ENCODE peak calls at places on chromosomes 1 and 21, in nine cellular contexts. T is heart right ventricle; M is HFF-Myc; N is GM12865; L is PC-3; J is HFFc6; G is CD8-positive, alpha-beta T cell; Z is choroid plexus epithelial cell; W is neural progenitor cell. P is an unnamed sample.

GRCh38 chr1:204390731-204391466 is 20.7 kb downstream of the PPP1R15B start:
- DNase-seq in N (no peak), L (no peak), J (no peak), T (no peak), G (no peak), M (no peak), W (no peak), Z (peak), P (no peak)

GRCh38 chr1:111654839-111655238 is 35.2 kb downstream of the RAP1A start:
- DNase-seq in N (peak), J (no peak), M (no peak), T (no peak), L (no peak), G (no peak), W (no peak), Z (no peak), P (no peak)

GRCh38 chr21:26105819-26106218 is 64.8 kb downstream of the APP start:
- DNase-seq in T (no peak), L (no peak), N (no peak), J (no peak), W (no peak), Z (no peak), M (no peak), G (no peak), P (no peak)

GRCh38 chr1:155254714-155255242 is 505 bp downstream of the ENTREP3 start:
- DNase-seq in M (no peak), T (no peak), N (no peak), W (peak), Z (no peak), G (no peak), L (peak), J (no peak), P (no peak)

GRCh38 chr1:240462766-240463410 is 149.1 kb downstream of the GREM2 start:
- DNase-seq in L (no peak), M (no peak), G (no peak), Z (peak), N (no peak), T (no peak), W (no peak), J (no peak), P (no peak)

GRCh38 chr1:224615861-224616760 is at the start of gene CNIH3:
- DNase-seq in Z (peak), G (peak), M (peak), W (peak), L (peak), T (no peak), J (peak), N (no peak), P (no peak)

GRCh38 chr1:28737245-28738137 is 751 bp downstream of the YTHDF2 start:
- DNase-seq in Z (peak), N (peak), J (peak), T (peak), M (no peak), W (peak), G (peak), L (peak), P (no peak)

GRCh38 chr1:230423261-230423660 is 2.9 kb downstream of the PGBD5 start:
- DNase-seq in L (no peak), N (no peak), M (no peak), T (no peak), Z (no peak), G (no peak), J (no peak), W (no peak), P (no peak)

DNA sequence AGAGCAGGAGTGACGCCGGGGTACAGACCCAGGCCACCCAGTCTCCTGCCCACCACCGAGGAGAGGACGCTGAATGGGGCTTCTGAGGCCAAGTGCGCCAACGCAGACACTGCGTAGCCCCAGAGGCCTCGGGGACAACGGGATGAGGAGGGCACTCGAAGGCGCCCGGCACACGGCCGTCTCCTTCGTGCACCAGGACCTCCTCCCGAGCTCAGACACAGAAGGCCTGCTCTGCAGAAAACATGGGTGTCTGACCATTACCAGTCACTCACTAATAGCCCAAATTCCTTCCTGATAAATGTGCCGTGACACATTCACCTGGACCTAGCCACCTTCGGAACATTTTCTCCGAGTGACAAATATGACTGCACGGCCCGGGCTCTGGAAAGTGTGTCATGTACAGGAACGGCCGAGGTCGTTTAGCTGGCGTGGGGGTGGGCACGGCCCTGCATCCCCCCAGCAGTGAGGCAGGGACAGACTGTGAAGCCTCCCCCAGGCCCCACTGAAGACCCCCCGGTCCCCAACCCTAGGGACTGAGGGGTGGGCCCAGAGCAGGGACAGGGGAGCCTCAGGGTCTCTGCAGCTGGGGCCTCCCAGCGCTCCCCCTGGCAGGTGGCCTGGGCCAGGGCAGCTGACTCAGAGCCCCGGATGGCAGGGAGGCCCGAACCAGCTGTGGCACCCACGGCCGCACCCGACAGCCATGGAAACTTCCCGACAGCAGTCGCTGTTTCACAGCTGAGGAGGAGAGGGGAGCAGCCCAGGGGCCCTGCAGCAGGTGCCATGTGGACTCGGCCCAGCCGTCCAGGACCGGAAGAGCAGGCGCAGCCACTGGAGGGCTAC is 16.7 kb upstream of the COL6A2 start:
- DNase-seq in M (no peak), N (no peak), T (no peak), L (peak), W (no peak), G (peak), Z (no peak), J (no peak), P (no peak)
- TF ChIP-seq CTCF in M (no peak), N (no peak), T (no peak), L (no peak), W (no peak), G (no peak), Z (no peak), J (no peak), P (no peak)

GRCh38 chr1:14599787-14600186 is 1.3 kb downstream of the KAZN start:
- DNase-seq in M (no peak), N (peak), T (no peak), J (no peak), G (no peak), Z (no peak), L (no peak), W (no peak), P (no peak)

GRCh38 chr1:14597343-14598006 is 1.0 kb upstream of the KAZN start:
- DNase-seq in L (no peak), Z (peak), J (no peak), W (peak), M (no peak), T (no peak), G (no peak), N (no peak), P (no peak)

GRCh38 chr1:14599173-14599754 is 779 bp downstream of the KAZN start:
- DNase-seq in L (no peak), Z (no peak), G (no peak), M (no peak), T (no peak), N (peak), W (peak), J (no peak), P (no peak)

GRCh38 chr1:14598007-14598497 is 433 bp upstream of the KAZN start:
- DNase-seq in W (peak), M (no peak), Z (no peak), L (no peak), J (no peak), G (no peak), N (no peak), T (no peak), P (no peak)

DNA sequence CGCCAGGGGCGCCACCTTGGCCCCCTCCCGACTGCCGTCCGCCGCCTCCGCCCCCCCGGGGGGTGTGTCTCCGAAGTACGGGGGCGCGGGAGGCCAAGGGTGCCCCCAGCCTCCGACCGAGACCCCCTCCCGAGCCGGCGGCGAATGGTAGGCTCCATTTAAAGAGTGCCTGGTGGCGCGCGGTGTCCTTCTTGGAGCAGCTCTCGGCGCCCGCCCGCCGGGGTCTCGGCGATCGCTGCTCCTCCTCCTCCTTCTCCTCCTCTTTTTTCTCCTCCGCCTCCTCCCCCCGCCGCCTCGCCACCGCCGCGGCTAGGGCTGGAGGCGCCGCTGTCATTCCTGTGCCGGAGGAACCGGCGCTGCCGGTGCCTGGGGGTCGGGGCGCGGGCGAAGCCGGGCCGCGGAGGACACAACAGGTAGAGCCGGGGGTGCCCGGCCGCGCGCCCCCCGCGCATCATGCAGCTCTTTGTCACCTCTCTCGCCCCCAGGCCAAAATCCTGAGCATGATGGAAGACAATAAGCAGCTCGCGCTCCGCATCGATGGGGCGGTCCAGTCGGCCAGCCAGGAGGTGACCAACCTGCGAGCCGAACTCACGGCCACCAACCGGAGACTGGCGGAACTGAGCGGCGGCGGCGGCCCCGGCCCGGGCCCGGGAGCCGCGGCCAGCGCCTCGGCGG is at the start of gene KAZN:
- DNase-seq in J (no peak), N (peak), M (no peak), Z (no peak), W (peak), G (no peak), L (peak), T (no peak), P (no peak)
- TF ChIP-seq CTCF in J (no peak), N (no peak), M (no peak), Z (no peak), W (peak), G (no peak), L (peak), T (no peak), P (no peak)

GRCh38 chr21:16069713-16070112 is 339.9 kb downstream of the USP25 start:
- DNase-seq in N (no peak), L (no peak), M (no peak), G (no peak), Z (no peak), W (no peak), J (no peak), T (no peak), P (no peak)

GRCh38 chr21:16071761-16072160 is 342.0 kb downstream of the USP25 start:
- DNase-seq in W (no peak), L (no peak), J (no peak), N (no peak), Z (no peak), G (no peak), T (no peak), M (no peak), P (no peak)

GRCh38 chr21:16072176-16072575 is 342.4 kb downstream of the USP25 start:
- DNase-seq in N (no peak), G (no peak), J (no peak), Z (no peak), W (no peak), T (no peak), M (no peak), L (no peak), P (no peak)

GRCh38 chr21:16071082-16071481 is 341.3 kb downstream of the USP25 start:
- DNase-seq in T (no peak), G (no peak), N (no peak), M (no peak), W (no peak), J (peak), L (no peak), Z (peak), P (no peak)

GRCh38 chr21:16070207-16070651 is 340.4 kb downstream of the USP25 start:
- DNase-seq in T (no peak), N (no peak), W (no peak), Z (no peak), J (peak), G (no peak), L (peak), M (no peak), P (no peak)
- TF ChIP-seq CTCF in T (no peak), N (no peak), W (no peak), Z (peak), J (peak), G (no peak), L (peak), M (peak), P (peak)

GRCh38 chr1:27599605-27600499 is 4.1 kb downstream of the AHDC1 start:
- DNase-seq in M (no peak), T (no peak), G (no peak), L (peak), N (no peak), Z (no peak), J (no peak), W (no peak), P (no peak)
- TF ChIP-seq CTCF in M (no peak), T (no peak), G (no peak), L (peak), N (no peak), Z (no peak), J (no peak), W (no peak), P (no peak)

GRCh38 chr21:18387994-18388393 is 15.6 kb downstream of the TMPRSS15 start:
- DNase-seq in G (no peak), T (no peak), L (no peak), W (no peak), J (no peak), N (no peak), M (no peak), Z (no peak), P (no peak)

GRCh38 chr21:18382141-18382540 is 21.4 kb downstream of the TMPRSS15 start:
- DNase-seq in M (no peak), G (no peak), J (no peak), N (no peak), L (no peak), T (no peak), W (no peak), Z (no peak), P (no peak)

GRCh38 chr21:18384771-18385170 is 18.8 kb downstream of the TMPRSS15 start:
- DNase-seq in G (no peak), Z (peak), M (no peak), J (no peak), N (peak), L (peak), T (no peak), W (peak), P (no peak)
- TF ChIP-seq CTCF in G (no peak), Z (peak), M (peak), J (peak), N (peak), L (peak), T (peak), W (peak), P (peak)

GRCh38 chr1:117059678-117060440 is at the start of gene TTF2:
- DNase-seq in W (peak), L (peak), T (peak), N (peak), Z (peak), G (peak), M (peak), J (peak), P (peak)
- TF ChIP-seq CTCF in W (peak), L (no peak), T (peak), N (no peak), Z (peak), G (no peak), M (peak), J (peak), P (no peak)

GRCh38 chr1:113178106-113178505 is 105.1 kb downstream of the LRIG2 start:
- DNase-seq in W (no peak), Z (no peak), M (no peak), G (no peak), L (no peak), N (peak), J (no peak), T (no peak), P (no peak)

DNA sequence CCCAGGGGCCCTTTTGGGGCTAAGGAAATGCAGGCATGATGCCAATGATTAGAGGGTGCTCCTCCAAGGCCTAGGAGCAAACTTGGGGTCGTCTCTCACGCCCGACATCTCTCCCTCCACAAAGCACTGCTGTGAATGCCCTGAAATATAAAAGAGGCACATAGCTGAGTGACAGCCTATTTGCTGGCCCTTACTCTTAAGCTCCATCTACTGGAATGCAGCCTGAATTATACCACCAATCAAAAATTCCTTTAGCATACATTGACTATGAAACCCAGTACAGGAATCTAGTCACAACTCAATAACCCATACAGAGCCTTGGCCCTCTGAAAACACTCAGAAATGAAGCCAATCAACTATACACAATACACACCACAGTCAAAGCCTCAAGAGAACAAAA is 105.5 kb downstream of the LRIG2 start:
- DNase-seq in N (no peak), T (no peak), L (peak), Z (peak), J (no peak), M (no peak), G (no peak), W (no peak), P (no peak)
- TF ChIP-seq CTCF in N (no peak), T (no peak), L (no peak), Z (peak), J (no peak), M (peak), G (no peak), W (no peak), P (peak)

P was measured in AG09319.